ENCODE peak calls at places on chromosomes 6 and 20, in seven cellular contexts. R is nephron progenitor cell, V is lower lobe of right lung, D is GM12865, O is neural progenitor cell, B is Calu3, Z is fibroblast of lung. A is an unnamed sample.
A peak's percentile ranks its signal among the peaks of the same experiment; 100 is the strongest.

GRCh38 chr6:101226677-101227135 is 166.8 kb upstream of the GRIK2 start:
- DNase-seq in B (peak; percentile 9), R (peak; percentile 38), O (peak; percentile 72), D (peak; percentile 42), Z (no peak), V (no peak), A (peak; percentile 9)

GRCh38 chr6:33609444-33610034 is 11.6 kb upstream of the ITPR3 start:
- DNase-seq in Z (peak; percentile 65), R (no peak), D (no peak), O (no peak), V (no peak), B (no peak), A (no peak)

GRCh38 chr6:31546339-31546961 is at the start of gene ATP6V1G2:
- DNase-seq in R (peak; percentile 92), O (peak; percentile 96), V (peak; percentile 88), Z (peak; percentile 97), B (peak; percentile 98), D (peak; percentile 93), A (peak; percentile 68)

GRCh38 chr6:168678177-168678576 is 237.2 kb downstream of the SMOC2 start:
- DNase-seq in O (no peak), Z (no peak), D (no peak), R (no peak), V (no peak), B (peak; percentile 36), A (no peak)

GRCh38 chr6:143549630-143550268 is 38.2 kb upstream of the FUCA2 start:
- DNase-seq in R (no peak), Z (no peak), D (peak; percentile 75), V (no peak), O (no peak), B (no peak), A (peak; percentile 44)

GRCh38 chr6:12408752-12409151 is 118.6 kb downstream of the EDN1 start:
- DNase-seq in B (no peak), V (no peak), Z (no peak), R (no peak), O (no peak), D (no peak), A (no peak)

GRCh38 chr6:6008648-6009421 is 2.1 kb upstream of the NRN1 start:
- DNase-seq in V (peak; percentile 83), Z (no peak), B (peak; percentile 83), D (peak; percentile 81), O (peak; percentile 91), R (peak; percentile 88), A (peak; percentile 87)

GRCh38 chr6:104365835-104366234 is 493.9 kb downstream of the HACE1 start:
- DNase-seq in D (no peak), Z (no peak), V (no peak), R (no peak), O (no peak), B (no peak), A (no peak)

GRCh38 chr20:51700809-51701285 is 67.3 kb downstream of the ATP9A start:
- DNase-seq in R (peak; percentile 32), Z (peak; percentile 63), D (peak; percentile 32), O (peak; percentile 61), B (peak; percentile 61), V (no peak), A (peak; percentile 50)

GRCh38 chr6:3285732-3286131 is 27.0 kb downstream of the PSMG4 start:
- DNase-seq in O (no peak), B (no peak), Z (no peak), R (no peak), D (no peak), V (no peak), A (no peak)

GRCh38 chr6:114096553-114097172 is 125.7 kb upstream of the HDAC2 start:
- DNase-seq in D (peak; percentile 42), R (peak; percentile 12), B (peak; percentile 21), V (no peak), O (peak; percentile 76), Z (peak; percentile 39), A (peak; percentile 27)

GRCh38 chr6:106356382-106356781 is 4.1 kb upstream of the CRYBG1 start:
- DNase-seq in R (no peak), D (no peak), V (no peak), B (no peak), O (no peak), Z (no peak), A (no peak)

GRCh38 chr6:42935322-42935721 is 6.0 kb downstream of the CNPY3 start:
- DNase-seq in R (no peak), Z (no peak), O (no peak), B (no peak), D (peak; percentile 42), V (no peak), A (peak; percentile 23)

GRCh38 chr20:44211177-44212039 is 837 bp upstream of the OSER1 start:
- DNase-seq in D (no peak), R (no peak), O (peak; percentile 26), B (peak; percentile 29), Z (peak; percentile 47), V (no peak), A (peak; percentile 23)

GRCh38 chr20:47352332-47353223 is 3.9 kb downstream of the ZMYND8 start:
- DNase-seq in V (peak; percentile 66), Z (no peak), D (peak; percentile 36), B (peak; percentile 47), O (peak; percentile 69), R (no peak), A (no peak)

GRCh38 chr20:46104262-46104661 is 13.9 kb upstream of the CD40 start:
- DNase-seq in O (no peak), Z (no peak), V (no peak), B (no peak), D (no peak), R (no peak), A (no peak)

GRCh38 chr6:130585587-130585986 is 219.8 kb downstream of the TMEM200A start:
- DNase-seq in D (no peak), R (no peak), V (no peak), Z (no peak), O (no peak), B (no peak), A (no peak)

GRCh38 chr6:17015144-17015543 is 86.7 kb upstream of the STMND1 start:
- DNase-seq in B (no peak), R (no peak), V (no peak), O (no peak), Z (peak; percentile 64), D (peak; percentile 50), A (peak; percentile 27)

DNA sequence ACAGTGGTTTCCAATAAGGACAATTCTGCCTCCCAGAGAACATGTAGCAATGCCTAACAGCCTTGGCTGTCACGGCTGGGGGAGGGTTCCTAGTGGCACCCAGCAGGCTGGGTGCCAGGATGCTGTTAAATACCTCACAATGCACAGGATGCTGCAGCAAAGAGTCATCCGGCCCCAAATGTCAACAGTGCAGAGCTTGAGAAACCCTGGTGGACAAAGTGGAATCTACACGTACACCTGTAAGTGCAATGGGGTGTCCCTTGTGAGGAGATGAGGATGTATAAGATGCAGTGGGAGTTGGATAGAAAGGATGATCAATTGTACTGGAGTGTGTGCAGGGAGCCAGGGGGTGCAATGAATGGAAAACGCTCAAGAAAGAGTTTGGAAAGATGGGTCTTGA is 142.4 kb downstream of the FNDC1 start:
- DNase-seq in R (no peak), V (no peak), D (peak; percentile 14), B (peak; percentile 7), Z (no peak), O (peak; percentile 8), A (no peak)
- TF ChIP-seq CTCF in R (no peak), V (no peak), D (peak; percentile 13), B (no peak), Z (no peak), O (peak; percentile 28), A (no peak)

GRCh38 chr6:40695114-40695513 is 108.0 kb upstream of the LRFN2 start:
- DNase-seq in B (no peak), R (no peak), V (no peak), O (peak; percentile 50), Z (no peak), D (peak; percentile 1), A (no peak)
- TF ChIP-seq CTCF in B (no peak), R (no peak), V (no peak), O (no peak), Z (no peak), D (no peak), A (no peak)

GRCh38 chr20:21529863-21530262 is 16.0 kb upstream of the NKX2-2 start:
- DNase-seq in B (no peak), D (peak; percentile 27), V (no peak), O (peak; percentile 36), Z (no peak), R (no peak), A (peak; percentile 36)
- TF ChIP-seq CTCF in B (no peak), D (peak; percentile 41), V (no peak), O (peak; percentile 69), Z (no peak), R (peak; percentile 27), A (no peak)

DNA sequence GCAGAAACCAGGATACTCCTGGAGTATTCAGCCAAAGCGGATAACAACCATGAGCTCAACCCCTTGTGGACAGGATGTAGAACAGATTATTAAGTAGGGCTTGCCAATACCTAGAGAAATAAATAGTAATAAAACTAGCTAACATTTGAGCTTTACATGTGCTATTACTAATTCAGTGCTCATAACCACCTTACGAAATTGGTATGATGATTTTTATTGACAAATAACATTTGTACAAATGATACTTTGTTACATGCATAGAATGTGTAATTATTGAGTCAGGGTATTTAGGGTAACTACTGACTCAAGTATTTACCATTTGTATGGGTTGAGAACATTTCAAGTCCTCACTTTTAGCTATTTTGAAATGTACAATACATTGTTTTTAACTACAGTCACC is 287.9 kb downstream of the CDC5L start:
- DNase-seq in O (no peak), B (no peak), D (no peak), Z (no peak), V (no peak), R (no peak), A (no peak)
- TF ChIP-seq CTCF in O (no peak), B (no peak), D (no peak), Z (no peak), V (no peak), R (no peak), A (no peak)

A was measured in GM10248.